ENCODE peak calls at places on chromosome 20, in four cellular contexts. A, F, N and L are unnamed samples.

GRCh38 chr20:55472704-55473103 is 532.6 kb downstream of the CBLN4 start:
- DNase-seq in A (peak), N (no peak), F (no peak), L (no peak)

GRCh38 chr20:55069951-55070350 is 594.6 kb downstream of the DOK5 start:
- DNase-seq in A (no peak), F (no peak), N (no peak), L (no peak)

GRCh38 chr20:24432057-24432456 is 37.4 kb upstream of the SYNDIG1 start:
- DNase-seq in A (no peak), N (no peak), F (no peak), L (no peak)

GRCh38 chr20:57450419-57450818 is 59.2 kb downstream of the RBM38 start:
- DNase-seq in A (no peak), N (peak), F (peak), L (no peak)

GRCh38 chr20:38252292-38253288 is 7.9 kb downstream of the KIAA1755 start:
- DNase-seq in A (no peak), F (no peak), N (no peak), L (no peak)

GRCh38 chr20:36170542-36171215 is 16.1 kb downstream of the EPB41L1 start:
- DNase-seq in N (no peak), A (no peak), F (no peak), L (no peak)

GRCh38 chr20:19866070-19866469 is 108.0 kb downstream of the RIN2 start:
- DNase-seq in N (no peak), A (no peak), F (no peak), L (no peak)

GRCh38 chr20:62029296-62029695 is 36.4 kb downstream of the TAF4 start:
- DNase-seq in F (no peak), A (no peak), N (no peak), L (no peak)

GRCh38 chr20:7015257-7015656 is 247.8 kb downstream of the BMP2 start:
- DNase-seq in F (no peak), A (no peak), N (no peak), L (no peak)

GRCh38 chr20:47310729-47311128 is 45.8 kb downstream of the ZMYND8 start:
- DNase-seq in N (no peak), A (no peak), F (no peak), L (no peak)

GRCh38 chr20:62118113-62119043 is 3.9 kb upstream of the LSM14B start:
- DNase-seq in A (no peak), F (no peak), N (no peak), L (no peak)

GRCh38 chr20:9508696-9509178 is 5.7 kb upstream of the LAMP5 start:
- DNase-seq in N (no peak), F (no peak), A (no peak), L (no peak)

GRCh38 chr20:61885759-61886715 is 179.6 kb downstream of the TAF4 start:
- DNase-seq in A (no peak), F (no peak), N (no peak), L (no peak)

GRCh38 chr20:4369798-4370124 is 351.9 kb upstream of the PRND start:
- DNase-seq in N (no peak), A (no peak), F (peak), L (no peak)

GRCh38 chr20:22743426-22743825 is 159.1 kb upstream of the FOXA2 start:
- DNase-seq in F (no peak), N (no peak), A (no peak), L (no peak)

GRCh38 chr20:8248051-8248450 is 116.0 kb downstream of the PLCB1 start:
- DNase-seq in F (no peak), N (no peak), A (peak), L (no peak)

GRCh38 chr20:8242827-8243764 is 111.0 kb downstream of the PLCB1 start:
- DNase-seq in A (no peak), F (peak), N (no peak), L (no peak)

GRCh38 chr20:8244637-8245036 is 112.6 kb downstream of the PLCB1 start:
- DNase-seq in F (peak), A (no peak), N (no peak), L (no peak)

GRCh38 chr20:8246701-8247100 is 114.6 kb downstream of the PLCB1 start:
- DNase-seq in A (no peak), F (peak), N (no peak), L (no peak)

GRCh38 chr20:8246153-8246552 is 114.1 kb downstream of the PLCB1 start:
- DNase-seq in N (no peak), F (no peak), A (peak), L (no peak)
- H3K4me3 ChIP-seq in N (no peak), F (no peak), A (no peak), L (no peak)

DNA sequence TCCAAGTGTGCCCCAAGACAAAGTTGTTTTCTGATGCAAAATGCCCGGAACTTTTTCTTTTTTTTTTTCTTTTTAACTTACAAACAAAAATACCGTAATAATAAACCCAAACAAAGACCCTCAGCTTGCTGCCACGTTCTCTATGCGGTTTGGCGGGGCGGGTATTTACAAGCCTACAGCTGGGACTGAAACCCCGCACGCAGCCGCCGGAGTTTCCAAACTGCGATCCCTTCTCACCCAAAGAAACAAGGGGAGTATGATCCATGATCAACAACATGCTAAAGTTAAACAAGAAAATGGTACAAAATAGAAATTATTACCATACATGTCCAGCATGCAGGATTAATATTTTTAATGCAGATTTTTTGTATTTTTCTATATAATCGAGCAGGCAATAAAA is 2.1 kb downstream of the MAFB start:
- DNase-seq in A (no peak), F (no peak), N (no peak), L (no peak)
- H3K4me3 ChIP-seq in A (no peak), F (no peak), N (peak), L (peak)

GRCh38 chr20:34546751-34547181 is 11.8 kb upstream of the MAP1LC3A start:
- DNase-seq in F (no peak), A (no peak), N (no peak), L (no peak)

GRCh38 chr20:34543457-34544056 is 15.0 kb upstream of the MAP1LC3A start:
- DNase-seq in N (no peak), F (no peak), A (no peak), L (no peak)

GRCh38 chr20:34542439-34542838 is 16.1 kb upstream of the MAP1LC3A start:
- DNase-seq in A (no peak), F (no peak), N (no peak), L (no peak)

GRCh38 chr20:34541917-34542316 is 16.6 kb upstream of the MAP1LC3A start:
- DNase-seq in F (no peak), N (no peak), A (no peak), L (no peak)

GRCh38 chr20:34544109-34544793 is 14.3 kb upstream of the MAP1LC3A start:
- DNase-seq in N (no peak), A (peak), F (no peak), L (no peak)
- H3K4me3 ChIP-seq in N (no peak), A (peak), F (no peak), L (no peak)

DNA sequence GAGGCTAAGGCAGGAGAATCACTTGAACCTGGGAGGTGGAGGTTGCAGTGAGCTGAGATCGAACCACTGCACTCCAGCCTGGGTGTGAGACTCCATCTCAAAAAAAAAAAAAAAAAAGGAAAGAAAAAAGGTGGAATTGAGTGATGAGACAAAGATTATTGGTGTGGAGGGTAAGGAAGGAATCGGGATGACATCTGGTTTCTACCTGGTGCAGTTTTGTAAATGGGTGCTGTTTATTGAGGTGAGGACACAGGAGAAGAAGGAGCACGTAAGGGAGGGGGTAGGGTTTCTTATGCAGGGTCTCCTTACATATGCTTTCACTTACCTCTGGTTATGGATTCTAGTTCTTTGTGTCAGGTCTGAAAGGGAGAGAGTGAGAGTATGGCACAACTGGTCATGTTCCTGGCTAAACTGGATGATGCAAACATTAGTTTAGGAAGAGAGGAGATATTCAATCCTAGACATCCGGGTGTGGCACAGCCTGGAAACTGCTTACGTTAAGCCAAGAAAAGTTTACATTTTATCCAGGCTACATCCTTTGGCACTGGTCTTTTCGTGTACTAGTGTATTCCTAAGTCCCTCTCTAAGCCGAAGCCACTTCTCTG is 5.4 kb downstream of the RALY start:
- DNase-seq in F (peak), A (no peak), N (no peak), L (no peak)
- H3K4me3 ChIP-seq in F (no peak), A (no peak), N (no peak), L (no peak)

DNA sequence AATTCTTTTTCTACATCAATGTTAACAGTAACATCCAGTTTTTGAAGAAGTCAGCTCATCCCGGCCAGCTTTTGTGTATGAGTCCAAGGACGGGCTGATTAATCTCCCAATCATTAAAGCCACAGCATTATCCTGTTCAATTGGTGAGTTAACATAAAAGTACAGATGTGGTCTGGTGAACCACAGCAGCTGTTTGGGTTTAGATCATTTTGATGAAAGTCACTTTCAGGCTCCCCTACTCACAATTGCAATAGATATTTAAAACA is 69.0 kb upstream of the NFATC2 start:
- DNase-seq in F (no peak), A (no peak), N (no peak), L (no peak)
- H3K4me3 ChIP-seq in F (no peak), A (no peak), N (no peak), L (no peak)

DNA sequence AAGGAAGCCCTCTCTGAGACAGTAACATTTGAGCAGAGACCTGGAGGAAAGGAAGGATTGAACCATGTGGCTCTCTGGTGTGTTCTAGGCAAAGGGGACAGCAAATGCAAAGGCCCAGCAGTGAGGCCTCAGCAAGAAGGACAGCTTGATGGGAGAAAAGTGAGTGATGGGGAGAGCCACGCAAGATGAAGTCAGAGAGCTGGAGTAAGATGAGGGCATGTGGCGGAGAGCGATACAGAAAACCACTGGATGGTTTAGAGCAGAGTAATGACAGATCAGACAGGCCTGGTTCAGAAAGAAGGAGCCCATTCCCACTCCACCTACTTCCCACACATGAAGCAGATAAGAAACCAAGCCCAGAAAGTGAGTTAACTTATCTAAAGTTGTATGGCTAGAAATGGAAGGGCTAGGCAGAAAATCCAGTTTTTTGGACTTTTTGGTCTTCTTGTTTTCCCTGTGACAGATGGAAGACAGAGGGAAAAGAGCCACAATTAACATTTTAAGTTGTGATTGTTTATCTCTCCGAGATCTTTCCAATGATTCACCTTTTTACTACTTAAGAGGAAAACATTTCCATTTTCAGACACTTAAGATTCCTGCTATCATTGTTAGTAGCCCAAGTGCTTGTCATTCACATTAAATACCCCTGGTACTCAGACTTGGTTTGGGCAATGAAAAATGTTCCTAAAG is 723 bp upstream of the SNPH start:
- DNase-seq in A (no peak), F (no peak), N (no peak), L (no peak)
- H3K4me3 ChIP-seq in A (no peak), F (peak), N (peak), L (peak)

DNA sequence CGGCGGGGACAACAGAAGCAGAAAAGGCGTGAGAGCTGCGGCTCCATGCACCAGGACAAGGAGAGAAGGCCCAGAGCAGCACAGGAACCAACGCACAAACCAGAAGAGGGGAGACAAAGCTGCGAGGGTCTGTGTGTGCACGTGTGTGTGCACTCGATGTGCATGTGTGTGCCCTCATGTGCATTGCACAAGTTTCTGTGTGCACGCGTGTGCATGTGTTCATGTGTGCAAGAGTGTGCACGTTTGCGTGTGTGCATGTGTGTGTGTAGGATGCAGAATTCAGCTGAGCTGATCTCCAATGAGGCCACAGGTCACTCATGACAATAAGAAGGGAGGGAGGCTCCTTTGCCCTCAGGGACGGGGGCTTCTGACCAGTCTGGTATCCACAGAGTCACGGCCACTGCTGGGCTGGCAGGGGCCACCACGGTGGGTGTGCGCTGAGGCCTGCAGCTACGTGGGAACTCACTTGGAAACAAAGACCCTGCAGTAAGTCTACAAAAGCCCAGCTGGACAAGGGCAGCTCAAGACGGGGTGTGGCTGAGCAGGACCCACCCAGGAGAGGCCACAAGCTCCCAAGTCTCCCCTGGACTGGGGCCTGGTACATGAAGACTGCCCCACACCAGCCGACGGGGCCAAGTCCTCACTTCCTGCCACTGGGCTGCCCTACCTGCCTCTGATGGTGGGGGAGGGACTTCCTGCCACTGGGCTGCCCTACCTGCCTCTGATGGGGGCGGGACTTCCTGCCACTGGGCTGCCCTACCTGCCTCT is 48.1 kb upstream of the CHRNA4 start:
- DNase-seq in A (peak), F (no peak), N (no peak), L (no peak)
- H3K4me3 ChIP-seq in A (no peak), F (no peak), N (no peak), L (no peak)

GRCh38 chr20:53918010-53918311 is 152.4 kb downstream of the BCAS1 start:
- DNase-seq in N (no peak), F (no peak), A (no peak), L (no peak)
- H3K4me3 ChIP-seq in N (no peak), F (no peak), A (no peak), L (no peak)

DNA sequence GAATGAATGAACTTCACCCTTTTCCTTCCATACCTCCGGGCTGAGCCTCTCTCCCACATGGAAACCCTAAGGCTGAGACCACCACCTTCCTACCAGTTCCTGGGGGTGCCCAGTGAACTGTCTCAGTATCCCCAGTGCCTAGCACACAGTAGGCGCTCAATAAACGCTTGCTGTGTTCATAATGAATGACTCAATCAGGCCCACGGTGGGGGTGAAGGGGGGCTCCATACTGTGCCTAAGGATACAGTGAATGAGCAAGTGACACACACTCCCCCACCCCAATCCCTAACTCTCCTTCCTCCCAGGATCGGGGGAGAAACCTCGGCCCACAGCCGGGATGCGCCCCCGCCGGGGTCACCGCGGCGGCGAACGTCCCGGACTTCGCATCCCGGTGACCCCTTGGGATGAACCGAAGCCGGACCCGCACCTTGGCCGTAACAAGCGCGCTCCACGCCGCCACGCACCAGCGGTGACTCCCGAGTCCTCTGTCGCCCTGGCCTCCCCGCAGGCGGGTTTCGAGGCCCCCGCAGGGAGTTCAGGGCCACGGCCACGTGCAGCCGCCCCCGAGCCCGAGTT is 592 bp downstream of the KCNG1 start:
- DNase-seq in F (no peak), N (no peak), A (no peak), L (no peak)
- H3K4me3 ChIP-seq in F (peak), N (peak), A (peak), L (peak)